ENCODE peak calls at places on chromosomes 3 and 15, in eight cellular contexts. S is testis; R is effector memory CD4-positive, alpha-beta T cell; W is OCI-LY7; D is CD4-positive, CD25-positive, alpha-beta regulatory T cell; I is breast epithelium; U is endodermal cell; K is heart left ventricle. G is an unnamed sample. For H3K9me3, the result is how much of the 10 kb centered on the place peaks cover.

GRCh38 chr3:13700362-13700761 is 151.4 kb downstream of the FBLN2 start:
- DNase-seq in R (no peak), W (no peak), S (no peak), I (no peak), U (peak), D (no peak), K (peak), G (no peak)

GRCh38 chr3:129441782-129442181 is 1.8 kb downstream of the IFT122 start:
- DNase-seq in W (no peak), U (no peak), R (no peak), I (no peak), S (peak), K (no peak), D (no peak), G (no peak)

GRCh38 chr3:23776352-23776891 is 29.3 kb upstream of the UBE2E1 start:
- DNase-seq in I (no peak), W (no peak), S (no peak), K (no peak), R (no peak), D (no peak), U (peak), G (no peak)

GRCh38 chr3:32304510-32304909 is 66.0 kb downstream of the CMTM8 start:
- DNase-seq in I (no peak), D (no peak), W (no peak), K (no peak), R (no peak), U (no peak), S (no peak), G (no peak)

GRCh38 chr3:36444909-36445308 is 64.6 kb downstream of the STAC start:
- DNase-seq in K (no peak), D (no peak), W (no peak), I (no peak), R (no peak), S (no peak), U (no peak), G (no peak)

GRCh38 chr15:60000824-60001641 is 3.1 kb upstream of the FOXB1 start:
- DNase-seq in U (peak), W (no peak), K (no peak), S (no peak), I (no peak), R (no peak), D (peak), G (no peak)

GRCh38 chr3:75978686-75979085 is 193.3 kb upstream of the ZNF717 start:
- DNase-seq in D (no peak), U (no peak), R (no peak), W (no peak), S (no peak), K (no peak), I (no peak), G (no peak)

GRCh38 chr15:70376031-70376928 is 278.6 kb upstream of the TLE3 start:
- DNase-seq in R (no peak), S (no peak), I (no peak), W (no peak), D (no peak), U (peak), K (no peak), G (no peak)

GRCh38 chr3:37668431-37668830 is 193.2 kb upstream of the CTDSPL start:
- DNase-seq in K (no peak), U (no peak), S (peak), W (no peak), I (no peak), D (no peak), R (no peak), G (no peak)

GRCh38 chr3:71309342-71309741 is 274.2 kb downstream of the FOXP1 start:
- DNase-seq in I (no peak), U (no peak), R (no peak), K (no peak), D (peak), S (no peak), W (no peak), G (no peak)

GRCh38 chr15:39597751-39598185 is 16.9 kb downstream of the THBS1 start:
- DNase-seq in W (no peak), K (no peak), S (no peak), R (no peak), I (no peak), U (no peak), D (no peak), G (no peak)

GRCh38 chr3:10515884-10516495 is 10.6 kb upstream of the ATP2B2 start:
- DNase-seq in S (no peak), K (no peak), D (no peak), R (no peak), I (peak), U (peak), W (no peak), G (no peak)

GRCh38 chr3:197028711-197029510 is 706 bp downstream of the MELTF start:
- DNase-seq in S (no peak), I (no peak), R (no peak), U (no peak), D (peak), W (peak), K (peak), G (no peak)

GRCh38 chr3:61808526-61808925 is 247.2 kb downstream of the PTPRG start:
- DNase-seq in R (no peak), W (no peak), U (no peak), I (no peak), S (peak), D (no peak), K (peak), G (no peak)

GRCh38 chr3:9808345-9809037 is 1.6 kb upstream of the TTLL3 start:
- DNase-seq in K (no peak), U (peak), W (peak), D (peak), R (no peak), I (no peak), S (no peak), G (no peak)

GRCh38 chr3:11718582-11719405 is 75.1 kb upstream of the VGLL4 start:
- DNase-seq in W (peak), S (peak), D (peak), K (peak), I (peak), U (peak), R (peak), G (peak)

GRCh38 chr3:58260733-58261132 is 23.1 kb downstream of the ABHD6 start:
- DNase-seq in I (no peak), U (no peak), R (no peak), S (no peak), D (no peak), W (no peak), K (no peak), G (no peak)

GRCh38 chr15:96327155-96327741 is 3.3 kb upstream of the NR2F2 start:
- DNase-seq in I (no peak), U (peak), S (no peak), W (peak), K (no peak), D (peak), R (no peak), G (no peak)

GRCh38 chr3:165749817-165750216 is 87.4 kb downstream of the BCHE start:
- DNase-seq in W (no peak), K (no peak), R (no peak), U (no peak), I (no peak), S (no peak), D (no peak), G (no peak)

GRCh38 chr15:56128081-56128480 is 115.6 kb downstream of the RFX7 start:
- DNase-seq in W (no peak), D (no peak), I (no peak), K (no peak), U (no peak), S (no peak), R (no peak), G (no peak)
- H3K9me3 ChIP-seq in W (under half), D (under half), I (under half), K (under half), U (under half), S (under half), R (under half), G (under half)

DNA sequence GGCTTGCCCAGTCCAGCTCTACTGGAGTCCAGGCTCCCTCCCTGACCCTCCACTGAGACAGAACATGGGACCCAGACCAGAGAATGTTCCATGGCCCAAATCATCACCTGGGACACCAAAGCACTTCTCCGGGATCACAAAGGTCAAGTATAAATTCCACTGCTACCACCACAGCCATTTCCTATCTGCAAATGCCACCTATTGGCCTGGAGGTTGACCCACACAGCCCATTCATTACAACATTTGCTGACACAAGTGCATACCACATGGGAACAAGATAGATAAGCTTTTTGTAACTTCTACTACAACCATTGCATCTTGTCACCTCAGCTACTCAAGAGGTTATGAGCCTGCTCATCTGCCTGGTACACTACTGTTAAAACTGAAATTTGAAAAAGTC is 126.8 kb upstream of the NECTIN3 start:
- DNase-seq in K (no peak), W (no peak), D (no peak), R (no peak), U (no peak), S (no peak), I (no peak), G (no peak)
- H3K9me3 ChIP-seq in K (under half), W (under half), D (under half), R (under half), U (under half), S (under half), I (under half), G (under half)

GRCh38 chr3:1294566-1294965 is 201.7 kb downstream of the CNTN6 start:
- DNase-seq in R (no peak), S (no peak), D (no peak), W (no peak), I (no peak), K (no peak), U (no peak), G (no peak)

GRCh38 chr3:1292571-1292970 is 199.7 kb downstream of the CNTN6 start:
- DNase-seq in D (no peak), I (no peak), W (no peak), S (no peak), U (no peak), K (no peak), R (no peak), G (no peak)
- H3K9me3 ChIP-seq in D (under half), I (under half), W (under half), S (under half), U (under half), K (under half), R (under half), G (under half)

GRCh38 chr15:73881539-73882320 is 8.4 kb downstream of the TBC1D21 start:
- DNase-seq in K (no peak), U (peak), I (no peak), W (no peak), R (no peak), D (no peak), S (no peak), G (no peak)
- H3K9me3 ChIP-seq in K (under half), U (under half), I (under half), W (under half), R (under half), D (under half), S (under half), G (under half)

GRCh38 chr3:44501971-44502370 is 24.5 kb upstream of the ZNF445 start:
- DNase-seq in U (no peak), W (no peak), R (no peak), K (no peak), S (no peak), D (no peak), I (no peak), G (no peak)
- H3K9me3 ChIP-seq in U (half or more), W (under half), R (under half), K (under half), S (under half), D (half or more), I (half or more), G (under half)

GRCh38 chr3:43013256-43013655 is 34.1 kb downstream of the GASK1A start:
- DNase-seq in W (no peak), K (no peak), U (no peak), R (no peak), S (no peak), I (no peak), D (no peak), G (no peak)
- H3K9me3 ChIP-seq in W (under half), K (under half), U (under half), R (under half), S (under half), I (under half), D (under half), G (under half)

GRCh38 chr3:194812177-194812576 is 126.5 kb downstream of the FAM43A start:
- DNase-seq in S (no peak), K (no peak), R (no peak), D (no peak), I (no peak), U (peak), W (no peak), G (no peak)

GRCh38 chr3:194814878-194815357 is 129.2 kb downstream of the FAM43A start:
- DNase-seq in U (peak), R (no peak), W (no peak), S (no peak), D (no peak), I (no peak), K (no peak), G (no peak)

GRCh38 chr3:194816748-194817591 is 131.3 kb downstream of the FAM43A start:
- DNase-seq in D (no peak), K (no peak), U (peak), R (no peak), I (no peak), W (no peak), S (no peak), G (no peak)

DNA sequence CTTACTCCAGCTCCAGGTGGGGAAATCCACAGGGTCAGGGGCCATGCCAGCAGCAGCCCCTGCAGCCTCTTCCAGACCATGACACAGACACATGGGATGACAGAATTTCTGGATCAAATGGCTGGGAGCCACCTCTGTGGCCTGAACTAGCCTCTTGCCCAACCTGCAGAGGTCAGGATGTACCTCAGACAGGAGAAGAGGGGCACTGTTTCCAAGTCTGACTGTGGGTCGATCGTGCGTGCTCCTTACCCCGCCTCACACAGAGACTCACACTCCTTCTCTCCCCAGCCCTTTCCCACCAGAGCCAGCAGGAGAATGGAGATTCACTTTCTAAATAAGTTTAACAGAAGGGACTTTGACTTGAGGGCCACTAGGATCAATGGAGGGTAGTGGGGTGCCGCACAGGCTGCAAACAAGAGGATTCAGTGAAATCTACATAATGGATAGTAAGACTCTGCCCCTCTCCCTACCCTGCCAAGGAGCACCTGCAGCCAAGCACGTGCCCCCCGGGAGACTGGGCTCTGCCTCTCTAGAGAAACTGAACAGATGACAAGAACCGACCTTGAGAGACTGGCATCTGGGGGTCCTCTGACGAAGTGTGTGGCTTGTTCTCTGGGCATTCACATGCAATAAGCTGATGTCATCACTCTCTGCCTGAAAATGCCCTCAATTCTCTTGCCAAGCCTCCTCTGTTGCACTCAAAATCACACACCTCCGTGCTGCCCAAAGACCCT is 132.1 kb downstream of the FAM43A start:
- DNase-seq in D (no peak), R (no peak), I (no peak), W (no peak), S (no peak), K (no peak), U (no peak), G (no peak)
- H3K9me3 ChIP-seq in D (under half), R (under half), I (under half), W (under half), S (under half), K (under half), U (under half), G (under half)